ENCODE peak calls at places on chromosomes 1 and 21, in ten cellular contexts. F, Z, U, N, J, A, T, P, I and H are unnamed samples. For H3K27me3, the result is how much of the 10 kb centered on the place peaks cover.

GRCh38 chr1:5973771-5974170 is 18.5 kb downstream of the NPHP4 start:
- DNase-seq in I (peak), J (no peak), N (peak), P (peak), T (no peak), Z (no peak), U (no peak), F (no peak), A (no peak), H (no peak)

GRCh38 chr1:229769006-229769405 is 143.0 kb downstream of the URB2 start:
- DNase-seq in U (no peak), J (no peak), N (no peak), P (no peak), T (no peak), A (no peak), I (no peak), F (no peak), Z (no peak), H (no peak)

GRCh38 chr1:170567214-170567613 is 35.2 kb downstream of the GORAB start:
- DNase-seq in T (no peak), Z (no peak), J (no peak), N (no peak), F (no peak), A (no peak), U (no peak), I (no peak), P (no peak), H (no peak)

GRCh38 chr1:109509176-109510134 is at the start of gene AMIGO1:
- DNase-seq in P (peak), I (no peak), Z (no peak), T (peak), A (no peak), U (peak), J (no peak), F (no peak), N (peak), H (no peak)

GRCh38 chr1:14725641-14726213 is 127.2 kb downstream of the KAZN start:
- DNase-seq in T (no peak), P (no peak), I (no peak), A (no peak), Z (no peak), F (no peak), J (no peak), N (no peak), U (no peak), H (no peak)

GRCh38 chr1:179021873-179022272 is 3.8 kb upstream of the FAM20B start:
- DNase-seq in U (peak), I (no peak), P (peak), Z (no peak), A (no peak), F (no peak), T (no peak), J (peak), N (no peak), H (no peak)

GRCh38 chr1:157580179-157580827 is 17.6 kb downstream of the FCRL4 start:
- DNase-seq in J (no peak), N (no peak), A (peak), F (peak), I (no peak), T (peak), P (peak), Z (no peak), U (no peak), H (peak)

GRCh38 chr1:58746757-58747156 is 37.1 kb downstream of the JUN start:
- DNase-seq in F (no peak), P (no peak), T (no peak), N (no peak), Z (no peak), I (no peak), J (no peak), U (no peak), A (no peak), H (no peak)

GRCh38 chr21:18716578-18717138 is 313.1 kb upstream of the TMPRSS15 start:
- DNase-seq in T (no peak), U (no peak), J (no peak), Z (no peak), I (no peak), P (no peak), A (no peak), F (no peak), N (no peak), H (no peak)

GRCh38 chr1:154534263-154534844 is 24.1 kb downstream of the UBE2Q1 start:
- DNase-seq in P (no peak), F (no peak), I (no peak), T (no peak), Z (no peak), U (no peak), N (no peak), A (no peak), J (no peak), H (no peak)

GRCh38 chr1:72412286-72412685 is 129.9 kb upstream of the NEGR1 start:
- DNase-seq in I (no peak), J (no peak), F (no peak), N (no peak), U (no peak), Z (no peak), T (no peak), P (no peak), A (no peak), H (no peak)

GRCh38 chr1:44801491-44802305 is 1.5 kb downstream of the PLK3 start:
- DNase-seq in A (no peak), J (no peak), I (peak), P (peak), U (peak), T (no peak), Z (no peak), F (no peak), N (peak), H (no peak)

GRCh38 chr1:179090522-179090921 is 8.7 kb downstream of the TOR3A start:
- DNase-seq in P (peak), Z (no peak), A (no peak), U (no peak), J (no peak), I (no peak), F (no peak), T (no peak), N (peak), H (no peak)

GRCh38 chr1:244046907-244047738 is 4.0 kb upstream of the ZBTB18 start:
- DNase-seq in J (no peak), P (peak), N (no peak), T (no peak), A (no peak), I (no peak), F (peak), U (no peak), Z (no peak), H (no peak)

GRCh38 chr1:178126261-178126660 is 32.4 kb downstream of the RASAL2 start:
- DNase-seq in J (no peak), A (no peak), I (no peak), T (no peak), N (no peak), P (no peak), F (no peak), U (no peak), Z (no peak), H (no peak)

GRCh38 chr1:191022856-191023255 is 545.2 kb upstream of the BRINP3 start:
- DNase-seq in N (no peak), P (no peak), I (no peak), F (no peak), A (no peak), Z (no peak), T (no peak), J (no peak), U (no peak), H (peak)

GRCh38 chr1:151653397-151653796 is 41.5 kb downstream of the SNX27 start:
- DNase-seq in N (no peak), A (no peak), I (no peak), F (no peak), U (no peak), J (no peak), P (no peak), T (no peak), Z (no peak), H (no peak)

GRCh38 chr1:151655362-151655761 is 43.5 kb downstream of the SNX27 start:
- DNase-seq in Z (no peak), P (no peak), J (no peak), F (no peak), A (no peak), T (no peak), N (no peak), I (no peak), U (no peak), H (no peak)
- H3K4me3 ChIP-seq in Z (no peak), P (no peak), J (no peak), F (no peak), A (no peak), T (no peak), N (no peak), I (no peak), U (no peak), H (no peak)

GRCh38 chr1:186272486-186272885 is 102.6 kb downstream of the TPR start:
- DNase-seq in N (no peak), U (no peak), P (no peak), A (no peak), T (no peak), F (no peak), J (no peak), I (no peak), Z (no peak), H (no peak)
- TF ChIP-seq CTCF in N (peak), U (no peak), P (no peak), A (no peak), T (no peak), F (no peak), J (no peak), I (no peak), Z (no peak), H (no peak)

DNA sequence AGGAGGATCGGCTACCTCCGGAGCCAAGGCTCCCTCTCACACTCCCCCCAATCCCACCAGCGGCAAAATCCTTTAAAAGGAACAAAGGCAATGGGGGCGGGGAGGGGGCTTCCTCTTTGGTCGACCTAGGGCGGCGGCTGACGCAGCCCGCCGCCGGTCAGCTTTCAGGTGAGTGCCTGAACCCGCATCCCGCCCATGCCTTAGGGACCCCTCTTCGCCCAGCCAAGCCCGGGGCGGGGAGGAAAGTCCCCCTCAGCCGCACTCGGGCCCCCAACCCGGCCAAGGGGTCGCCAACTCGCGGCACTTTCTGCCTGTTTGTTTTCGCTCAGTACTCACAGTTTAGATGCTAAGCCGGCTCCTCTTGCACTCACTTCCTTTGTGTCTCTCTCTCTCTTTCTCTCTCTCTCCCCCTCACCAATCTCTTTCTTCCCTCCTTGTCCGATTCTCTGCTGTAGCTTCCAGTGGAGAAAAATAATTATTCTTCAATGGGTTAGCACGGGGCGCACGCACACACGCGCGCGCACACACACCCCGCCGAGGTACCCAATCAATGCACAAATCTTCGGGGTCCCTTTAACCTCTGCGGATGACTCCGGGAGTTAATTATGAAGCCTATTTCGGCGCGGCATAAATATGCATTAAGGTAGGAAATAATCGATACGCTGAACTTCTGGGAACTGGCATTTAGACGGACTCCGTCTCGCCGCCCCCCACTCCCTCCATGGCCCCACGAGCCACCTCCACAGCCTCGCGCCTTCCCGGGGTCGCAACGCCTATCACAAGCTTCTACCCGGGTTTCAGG is at the start of gene BLACAT1:
- DNase-seq in F (no peak), A (no peak), P (no peak), J (no peak), N (no peak), I (no peak), U (no peak), T (no peak), Z (no peak), H (no peak)
- H3K27me3 ChIP-seq in F (under half), A (half or more), P (half or more), J (half or more), N (under half), I (under half), U (half or more), T (under half), Z (under half), H (half or more)

DNA sequence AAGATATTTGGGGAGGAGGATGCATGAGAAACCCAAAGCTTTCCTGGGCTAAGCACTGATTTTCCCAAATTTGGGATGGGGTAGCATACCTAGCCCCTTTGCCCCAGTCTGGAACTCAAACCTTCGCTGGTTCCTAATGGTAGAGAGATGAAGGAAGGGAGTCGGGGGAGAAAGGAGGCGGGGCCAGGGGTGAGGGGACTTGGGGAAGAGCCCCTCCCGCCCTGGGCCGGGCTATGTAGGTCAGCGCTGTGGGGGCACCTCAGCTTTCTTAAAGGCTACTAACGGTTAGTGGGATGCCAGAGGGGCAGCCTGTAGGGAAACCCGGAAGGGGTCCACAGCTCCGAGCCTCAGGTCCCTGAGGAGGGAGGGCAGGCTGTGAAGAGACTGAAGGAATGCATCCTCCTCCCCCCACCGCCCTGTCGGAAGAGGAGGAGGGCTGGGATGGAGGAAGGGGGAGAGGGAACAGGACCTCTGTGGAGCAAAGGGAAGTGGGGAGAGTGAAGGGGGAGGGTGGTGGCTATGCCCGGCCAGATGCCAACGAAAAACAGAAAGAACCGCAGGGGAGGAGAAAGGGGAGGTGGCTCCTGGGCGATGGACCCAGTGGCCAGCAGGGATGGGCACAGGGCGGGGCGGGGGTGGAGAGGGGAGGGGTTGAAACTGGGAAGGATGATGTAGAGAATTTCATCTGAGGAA is 1.3 kb downstream of the CADM3 start:
- DNase-seq in T (no peak), U (no peak), F (no peak), I (no peak), J (no peak), A (no peak), P (no peak), Z (no peak), N (peak), H (no peak)
- H3K4me3 ChIP-seq in T (no peak), U (peak), F (no peak), I (no peak), J (no peak), A (no peak), P (no peak), Z (no peak), N (peak), H (no peak)

DNA sequence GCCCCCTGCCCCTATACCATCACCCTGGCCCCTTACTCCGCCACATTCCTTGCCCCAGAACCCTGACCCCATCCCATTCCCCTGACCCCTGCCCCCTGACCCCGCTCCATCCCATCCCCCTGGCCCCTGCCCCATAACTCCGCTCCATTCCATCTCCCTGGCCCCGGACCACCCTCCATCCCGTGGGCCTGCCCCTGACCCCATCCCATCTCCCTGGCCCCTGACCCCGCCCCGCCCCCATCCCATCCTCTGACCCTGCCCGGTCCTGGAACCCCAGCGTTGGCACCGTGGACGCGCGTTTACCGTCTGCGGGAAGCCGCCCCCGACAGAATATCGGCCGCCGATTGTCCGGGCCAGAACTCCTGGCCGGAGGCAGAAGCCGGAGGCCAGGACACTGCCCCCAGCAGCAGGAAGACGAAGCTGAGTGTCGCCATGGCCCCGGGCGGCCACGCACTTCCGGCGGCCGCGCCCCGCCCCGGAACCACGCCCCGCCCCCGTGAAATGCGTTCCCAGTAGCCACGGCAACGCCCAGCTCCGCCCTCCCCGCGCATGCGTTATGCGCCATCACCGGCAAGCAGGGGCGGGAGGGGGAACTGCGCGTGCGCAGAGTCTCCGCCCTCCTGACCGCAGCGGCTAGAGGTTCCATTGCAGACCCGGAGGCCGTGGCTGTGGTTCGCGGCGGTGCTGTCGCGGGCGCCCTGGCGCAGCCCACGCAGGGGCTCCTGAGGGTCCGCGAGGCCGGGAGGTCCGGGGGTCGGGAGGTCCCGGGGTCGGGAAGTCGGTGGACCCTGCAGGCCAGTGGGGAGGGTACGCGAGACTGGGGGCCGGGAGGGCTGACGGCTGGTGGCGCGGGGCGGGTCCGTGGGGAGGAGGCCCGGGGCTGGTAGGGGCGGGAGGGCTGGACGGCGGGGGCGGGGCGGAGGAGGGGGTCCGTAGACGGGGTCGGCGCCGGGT is at the start of gene POFUT2:
- DNase-seq in T (peak), I (peak), N (peak), Z (peak), P (peak), F (no peak), U (peak), A (peak), J (peak), H (no peak)
- TF ChIP-seq CTCF in T (no peak), I (no peak), N (no peak), Z (no peak), P (no peak), F (no peak), U (no peak), A (no peak), J (no peak), H (no peak)

DNA sequence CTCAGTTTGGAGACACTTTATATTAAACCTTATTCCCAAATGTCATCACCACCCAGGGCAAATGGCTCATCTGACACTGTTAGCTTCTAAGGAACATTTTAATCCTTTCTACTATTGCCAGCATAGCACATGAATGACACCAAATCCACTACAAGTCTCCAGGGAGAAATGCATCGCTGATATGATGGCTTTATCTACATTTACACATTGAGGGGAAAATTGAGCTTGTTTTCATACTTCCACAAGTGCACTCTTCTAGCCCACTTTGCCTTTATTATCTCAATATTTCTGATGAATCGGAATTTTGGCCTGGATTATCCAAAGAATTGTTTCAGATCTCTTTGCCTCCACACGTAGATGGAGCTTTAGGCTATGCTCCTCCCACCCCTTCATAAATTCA is 75.4 kb downstream of the RUNX1 start:
- DNase-seq in F (no peak), T (no peak), Z (no peak), U (no peak), P (no peak), A (no peak), I (no peak), J (no peak), N (no peak), H (no peak)
- H3K27me3 ChIP-seq in F (under half), T (under half), Z (under half), U (under half), P (under half), A (under half), I (under half), J (under half), N (under half), H (under half)

DNA sequence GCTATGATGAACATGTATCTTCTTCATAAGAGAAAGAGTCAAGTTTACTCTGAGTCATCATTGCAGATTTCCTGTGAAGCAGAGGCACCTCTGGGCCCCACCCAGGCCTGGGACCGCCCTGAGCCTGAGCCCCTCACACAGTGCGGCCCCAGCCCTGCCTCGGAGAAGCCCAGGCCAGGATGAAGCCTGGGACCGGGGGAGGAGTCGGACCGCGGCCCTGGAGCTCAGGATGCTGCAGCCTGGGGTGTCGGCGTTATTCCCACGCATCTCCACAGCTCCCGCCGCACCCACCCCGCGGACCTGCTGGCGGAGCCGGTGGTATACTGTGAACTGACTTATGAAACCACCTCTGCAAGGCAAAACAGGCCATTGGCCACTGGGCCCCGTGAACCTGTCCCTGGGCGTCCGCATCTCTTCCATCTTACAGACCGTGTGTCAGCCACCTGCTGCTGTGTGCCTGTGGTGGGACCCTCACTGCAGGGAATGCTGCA is 2.4 kb upstream of the COL6A1 start:
- DNase-seq in I (peak), Z (no peak), N (peak), U (peak), A (no peak), P (peak), F (no peak), J (no peak), T (no peak), H (no peak)
- H3K4me3 ChIP-seq in I (no peak), Z (no peak), N (no peak), U (no peak), A (no peak), P (no peak), F (no peak), J (no peak), T (no peak), H (no peak)

GRCh38 chr1:18557621-18558465 is 72.8 kb upstream of the PAX7 start:
- DNase-seq in T (peak), N (no peak), I (no peak), J (peak), Z (no peak), F (no peak), U (peak), A (no peak), P (no peak), H (no peak)
- TF ChIP-seq CTCF in T (no peak), N (no peak), I (no peak), J (no peak), Z (no peak), F (no peak), U (no peak), A (no peak), P (no peak), H (no peak)

DNA sequence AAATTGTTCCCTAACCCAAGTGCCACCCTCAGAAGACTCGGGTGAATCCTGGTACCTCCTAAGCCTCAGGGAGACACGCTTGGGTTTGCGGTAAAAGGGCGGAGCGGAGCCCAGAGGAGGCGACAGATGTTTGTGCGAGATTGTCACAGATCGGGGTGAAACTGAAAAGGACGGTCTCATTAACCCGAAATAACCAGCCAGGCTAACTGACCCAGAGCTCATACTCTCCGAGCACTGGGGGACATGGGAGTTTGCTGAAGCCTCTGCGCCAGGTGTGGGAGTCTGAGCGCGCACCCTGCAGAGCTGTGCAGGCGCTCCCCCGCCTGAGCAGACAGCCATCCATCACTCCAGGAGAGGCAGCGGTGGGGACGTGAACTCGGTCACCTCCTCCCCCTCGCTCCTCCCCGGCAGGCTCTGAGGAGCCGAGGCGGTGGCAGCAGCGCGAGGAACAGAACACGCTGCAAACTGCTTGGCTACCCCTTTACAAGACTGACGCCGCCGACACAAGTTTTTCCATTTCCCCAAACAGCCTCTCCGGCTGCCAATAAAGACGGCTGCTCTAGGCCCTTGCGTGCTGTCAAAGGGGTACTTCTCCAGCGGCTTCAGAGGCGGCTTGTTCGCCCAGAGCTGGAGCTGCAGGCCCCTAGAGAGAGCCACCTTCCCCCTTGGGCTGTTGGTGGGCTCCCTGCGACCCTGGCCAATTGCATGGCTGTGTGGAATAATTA is 43.5 kb downstream of the RRAGC start:
- DNase-seq in J (no peak), A (no peak), P (no peak), I (no peak), Z (no peak), T (no peak), U (no peak), N (no peak), F (no peak), H (no peak)
- H3K27me3 ChIP-seq in J (half or more), A (half or more), P (half or more), I (under half), Z (under half), T (under half), U (half or more), N (under half), F (under half), H (half or more)